ENCODE peak calls at places on chromosomes 13 and 19, in seven cellular contexts. W is PC-9; C is breast epithelium; X is activated T-cell treated with anti-CD3 and anti-CD28 coated beads, Interleukin-2, amount 50 U/mL, for 72 hours; M is HTR-8/SVneo; V is esophagus muscularis mucosa; D is fibroblast of the aortic adventitia. S is an unnamed sample.

GRCh38 chr19:1154731-1155351 is 19.2 kb downstream of the SBNO2 start:
- DNase-seq in W (peak), M (peak), X (no peak), C (peak), V (no peak), D (peak), S (peak)

GRCh38 chr13:90750957-90751356 is 596.5 kb upstream of the MIR17HG start:
- DNase-seq in X (no peak), M (no peak), W (no peak), D (no peak), C (no peak), V (no peak), S (no peak)

GRCh38 chr19:21468791-21469190 is 36.6 kb upstream of the ZNF429 start:
- DNase-seq in V (no peak), X (no peak), W (no peak), C (no peak), M (no peak), D (no peak), S (no peak)

GRCh38 chr13:49749852-49750251 is 42.6 kb downstream of the KPNA3 start:
- DNase-seq in X (no peak), D (peak), M (no peak), C (no peak), V (no peak), W (no peak), S (no peak)

GRCh38 chr19:48489608-48490216 is 20.5 kb downstream of the CYTH2 start:
- DNase-seq in M (peak), D (peak), X (peak), V (no peak), C (no peak), W (peak), S (peak)

GRCh38 chr19:43362745-43363144 is 9.3 kb downstream of the CD177 start:
- DNase-seq in X (no peak), D (no peak), W (no peak), M (no peak), C (no peak), V (no peak), S (no peak)

GRCh38 chr13:98509271-98510155 is 67.4 kb downstream of the STK24 start:
- DNase-seq in M (no peak), W (peak), V (no peak), X (peak), D (peak), C (no peak), S (peak)

GRCh38 chr19:46716013-46716671 is 772 bp downstream of the PRKD2 start:
- DNase-seq in V (no peak), M (no peak), C (no peak), X (peak), D (no peak), W (no peak), S (no peak)

GRCh38 chr13:110869805-110870706 is 44.8 kb downstream of the ANKRD10 start:
- DNase-seq in W (peak), M (peak), C (peak), D (peak), X (peak), V (peak), S (peak)

GRCh38 chr13:68323106-68323505 is 1093.0 kb upstream of the PCDH9 start:
- DNase-seq in V (no peak), C (no peak), D (no peak), X (no peak), W (no peak), M (no peak), S (no peak)

GRCh38 chr19:7597689-7598088 is 2.0 kb downstream of the CAMSAP3 start:
- DNase-seq in W (no peak), D (no peak), C (no peak), V (no peak), M (no peak), X (no peak), S (no peak)

GRCh38 chr13:112072531-112073244 is 5.7 kb downstream of the SOX1 start:
- DNase-seq in X (no peak), M (no peak), D (no peak), W (no peak), C (no peak), V (no peak), S (no peak)

GRCh38 chr19:40609561-40610395 is 8.6 kb downstream of the LTBP4 start:
- DNase-seq in C (peak), W (peak), D (peak), X (peak), M (no peak), V (peak), S (peak)

GRCh38 chr13:86725105-86725504 is 925.9 kb upstream of the SLITRK6 start:
- DNase-seq in M (no peak), V (no peak), X (no peak), W (no peak), D (no peak), C (no peak), S (no peak)

GRCh38 chr13:49457221-49457620 is 13.1 kb downstream of the SETDB2 start:
- DNase-seq in M (no peak), C (no peak), X (no peak), V (no peak), D (peak), W (no peak), S (no peak)

GRCh38 chr13:42328672-42329071 is 56.7 kb downstream of the AKAP11 start:
- DNase-seq in M (no peak), V (no peak), D (no peak), C (no peak), W (no peak), X (no peak), S (no peak)